ENCODE peak calls at places on chromosomes 11 and 22, in four cellular contexts. R is transverse colon, J is dorsolateral prefrontal cortex, X is ascending aorta. Q is an unnamed sample.
A peak's percentile ranks its signal among the peaks of the same experiment; 100 is the strongest.

GRCh38 chr11:65425971-65426838 is 3.6 kb downstream of the NEAT1 start:
- DNase-seq in X (no peak), R (peak; percentile 60), J (no peak), Q (no peak)

GRCh38 chr11:109940816-109941215 is 152.4 kb upstream of the ZC3H12C start:
- DNase-seq in R (no peak), J (no peak), X (no peak), Q (no peak)

GRCh38 chr22:24513706-24514240 is 18.6 kb downstream of the UPB1 start:
- DNase-seq in J (no peak), R (no peak), X (no peak), Q (no peak)

GRCh38 chr11:3093281-3094191 is 36.3 kb upstream of the CARS1 start:
- DNase-seq in R (no peak), X (no peak), J (no peak), Q (no peak)

GRCh38 chr11:124867700-124868099 is 2.5 kb downstream of the ROBO3 start:
- DNase-seq in R (no peak), X (no peak), J (no peak), Q (no peak)

GRCh38 chr11:6674856-6675255 is 8.3 kb downstream of the MRPL17 start:
- DNase-seq in X (no peak), J (no peak), R (no peak), Q (no peak)

GRCh38 chr11:134041349-134041748 is 27.5 kb upstream of the JAM3 start:
- DNase-seq in J (no peak), X (no peak), R (no peak), Q (no peak)

GRCh38 chr11:120881591-120881990 is 142.3 kb upstream of the TBCEL start:
- DNase-seq in J (peak; percentile 10), X (no peak), R (no peak), Q (no peak)

GRCh38 chr11:12242071-12242672 is 131.8 kb downstream of the MICAL2 start:
- DNase-seq in X (no peak), R (no peak), J (no peak), Q (no peak)

GRCh38 chr11:77590194-77590591 is 440 bp downstream of the AQP11 start:
- DNase-seq in J (peak; percentile 64), X (no peak), R (peak; percentile 57), Q (peak; percentile 22)

GRCh38 chr11:128207861-128208321 is 379.5 kb downstream of the ETS1 start:
- DNase-seq in X (no peak), J (no peak), R (no peak), Q (no peak)

GRCh38 chr22:37309221-37310074 is 27.1 kb downstream of the CYTH4 start:
- DNase-seq in X (no peak), R (peak; percentile 45), J (no peak), Q (peak; percentile 22)

GRCh38 chr11:133323354-133323753 is 208.9 kb downstream of the OPCML start:
- DNase-seq in X (no peak), J (no peak), R (no peak), Q (no peak)

GRCh38 chr11:69822676-69823494 is 3.7 kb upstream of the FGF3 start:
- DNase-seq in J (no peak), R (no peak), X (no peak), Q (no peak)

GRCh38 chr11:77047007-77047927 is 13.1 kb downstream of the B3GNT6 start:
- DNase-seq in J (peak; percentile 71), X (no peak), R (peak; percentile 84), Q (peak; percentile 65)

GRCh38 chr11:590997-591396 is 14.7 kb downstream of the PHRF1 start:
- DNase-seq in J (no peak), R (no peak), X (no peak), Q (no peak)

GRCh38 chr11:47924184-47924671 is 56.1 kb upstream of the PTPRJ start:
- DNase-seq in X (no peak), R (no peak), J (no peak), Q (no peak)

GRCh38 chr11:2944953-2945756 is 15.9 kb upstream of the PHLDA2 start:
- DNase-seq in J (peak; percentile 95), X (peak; percentile 69), R (peak; percentile 86), Q (peak; percentile 59)

GRCh38 chr22:30802202-30803166 is 107.8 kb downstream of the OSBP2 start:
- DNase-seq in X (peak; percentile 36), J (peak; percentile 67), R (peak; percentile 86), Q (peak; percentile 34)

GRCh38 chr11:6523253-6523652 is 26.2 kb downstream of the DNHD1 start:
- DNase-seq in J (no peak), X (no peak), R (no peak), Q (no peak)

DNA sequence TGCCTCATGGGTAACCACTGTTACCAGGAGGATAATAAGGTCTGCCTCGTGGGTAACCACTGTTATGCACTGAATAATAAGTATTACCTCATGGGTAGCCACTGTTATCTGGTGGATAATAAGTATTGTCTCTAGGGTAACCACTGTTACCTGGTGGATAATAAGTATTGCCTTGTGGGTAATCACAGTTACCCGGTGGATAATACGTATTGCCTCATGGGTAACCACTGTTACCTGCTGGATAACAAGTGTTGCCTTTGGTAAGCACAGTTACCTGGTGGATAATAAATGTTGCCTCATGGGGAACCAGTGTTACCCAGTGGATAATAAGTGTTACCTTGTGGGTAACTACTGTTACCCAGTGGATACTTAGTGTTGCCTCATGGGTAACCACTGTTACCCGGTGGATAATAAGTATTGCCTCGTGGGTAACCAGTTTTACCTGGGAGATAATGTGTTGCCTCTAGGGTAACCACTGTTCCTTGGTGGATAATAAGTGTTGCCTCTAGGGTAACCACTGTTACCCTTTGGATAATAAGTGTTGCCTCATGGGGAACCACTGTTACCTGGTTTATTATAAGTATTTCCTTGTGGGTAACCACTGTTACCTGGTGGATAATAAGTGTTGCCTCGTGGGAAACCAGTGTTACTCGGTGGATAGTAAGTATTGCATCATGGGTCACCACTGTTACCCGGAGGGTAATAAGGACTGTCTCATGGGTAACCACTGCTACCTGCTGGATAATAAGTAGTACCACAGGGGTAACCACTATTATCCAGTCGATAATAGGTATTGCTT is 10.6 kb upstream of the NXPE4 start:
- DNase-seq in R (no peak), J (no peak), X (no peak), Q (no peak)
- TF ChIP-seq CTCF in R (no peak), J (no peak), X (no peak), Q (no peak)

GRCh38 chr11:33868646-33869461 is 23.0 kb downstream of the LMO2 start:
- DNase-seq in J (no peak), R (no peak), X (no peak), Q (peak; percentile 38)
- H3K27ac ChIP-seq in J (peak overlapping the region; percentile 89), R (peak overlapping the region; percentile 64), X (peak overlapping the region; percentile 77), Q (peak overlapping the region; percentile 61)

GRCh38 chr11:122655527-122656072 is at the start of gene UBASH3B:
- DNase-seq in R (peak; percentile 81), J (peak; percentile 76), X (peak; percentile 16), Q (peak; percentile 27)
- TF ChIP-seq CTCF in R (no peak), J (no peak), X (no peak), Q (no peak)

DNA sequence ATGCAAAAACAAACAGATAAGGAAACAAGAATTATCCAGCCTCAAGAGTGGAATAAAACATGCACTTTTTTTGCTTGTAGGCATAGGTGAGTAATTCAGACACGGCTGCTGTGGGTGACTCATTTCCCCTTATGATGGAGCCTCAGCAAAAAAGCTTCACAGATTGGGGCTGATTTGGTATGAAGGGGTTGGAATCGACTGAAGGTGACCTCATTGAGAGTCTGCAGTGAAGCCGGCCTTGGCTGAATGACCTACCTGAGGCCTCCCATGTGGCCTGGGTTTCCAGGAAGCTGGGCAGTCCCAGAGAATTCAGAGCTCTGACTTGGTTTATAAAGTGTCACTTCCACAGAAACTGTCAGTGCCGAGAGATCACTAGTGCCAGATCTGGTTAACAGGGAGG is 34.2 kb upstream of the VPREB1 start:
- DNase-seq in J (no peak), X (no peak), R (no peak), Q (no peak)
- H3K27ac ChIP-seq in J (no peak overlapping the region), X (no peak overlapping the region), R (no peak overlapping the region), Q (no peak overlapping the region)

DNA sequence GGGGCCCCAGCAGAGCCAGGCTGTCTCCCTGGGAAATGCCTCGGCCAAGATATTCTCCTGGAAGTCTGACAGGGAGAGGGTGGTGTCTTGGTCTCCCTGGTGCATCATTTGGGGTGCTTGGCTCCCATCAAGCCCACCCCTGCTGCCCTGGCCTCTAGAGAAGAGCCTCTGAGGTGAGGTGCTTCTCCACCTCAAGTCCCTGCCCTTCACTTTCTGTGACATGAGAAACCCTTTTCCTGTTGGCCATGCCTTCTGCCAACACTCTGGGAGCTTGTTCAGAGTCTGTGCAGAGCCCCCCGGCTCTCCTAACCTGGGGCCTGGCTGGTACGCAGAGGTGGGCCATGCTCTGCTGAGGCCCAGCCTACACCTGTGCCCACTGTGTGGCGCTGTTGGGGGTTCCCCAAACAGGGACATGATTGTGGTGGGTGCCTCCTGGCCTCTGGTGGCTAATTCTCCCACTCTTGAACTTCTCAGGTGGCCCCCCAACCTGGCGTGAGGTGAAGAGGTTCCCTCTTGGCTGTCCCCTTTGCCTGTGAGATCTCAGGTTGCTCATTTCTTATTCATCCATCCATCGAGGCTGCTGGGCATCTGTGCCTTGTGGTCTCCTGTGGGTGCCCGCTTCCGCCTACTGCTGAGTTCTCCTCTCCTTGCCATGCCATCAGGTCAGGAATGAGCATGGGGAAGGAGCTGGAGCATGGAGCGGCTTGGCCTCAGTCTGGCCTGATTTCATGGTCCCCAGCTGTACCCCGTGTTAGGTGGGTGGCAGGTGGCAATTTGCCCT is 19.2 kb upstream of the DGCR8 start:
- DNase-seq in J (no peak), R (no peak), X (no peak), Q (no peak)
- TF ChIP-seq CTCF in J (no peak), R (no peak), X (no peak), Q (no peak)

Q was measured in gastrocnemius medialis.